ENCODE peak calls at places on chromosomes 7 and 10, in six cellular contexts. N is nucleus accumbens, I is fibroblast of mammary gland, B is T1000, J is T-helper 1 cell, X is iPS-NIHi11. P is an unnamed sample.

GRCh38 chr10:132576671-132577349 is 39.2 kb downstream of the INPP5A start:
- DNase-seq in J (no peak), I (no peak), B (no peak), X (no peak), N (no peak), P (no peak)

GRCh38 chr7:127337581-127337980 is 54.9 kb downstream of the ZNF800 start:
- DNase-seq in N (no peak), X (no peak), J (no peak), I (no peak), B (no peak), P (peak)

GRCh38 chr7:3733541-3734140 is 432.6 kb downstream of the SDK1 start:
- DNase-seq in X (no peak), I (no peak), J (no peak), B (no peak), N (no peak), P (no peak)

GRCh38 chr7:134936893-134937520 is 49.3 kb upstream of the AGBL3 start:
- DNase-seq in B (no peak), X (peak), N (no peak), J (no peak), I (peak), P (no peak)

GRCh38 chr7:101691822-101692384 is 62.8 kb upstream of the MYL10 start:
- DNase-seq in I (no peak), J (no peak), N (no peak), B (no peak), X (no peak), P (no peak)

GRCh38 chr10:26810435-26811026 is 50.2 kb downstream of the ABI1 start:
- DNase-seq in I (peak), J (no peak), N (no peak), X (no peak), B (no peak), P (no peak)

GRCh38 chr7:6250364-6250833 is 22.0 kb downstream of the CYTH3 start:
- DNase-seq in B (no peak), J (no peak), I (peak), X (no peak), N (no peak), P (no peak)

GRCh38 chr7:71613316-71613715 is 481.4 kb downstream of the GALNT17 start:
- DNase-seq in B (no peak), I (peak), X (no peak), J (no peak), N (no peak), P (no peak)

GRCh38 chr10:30935078-30935477 is 96.6 kb downstream of the ZNF438 start:
- DNase-seq in N (no peak), X (no peak), J (no peak), I (no peak), B (no peak), P (no peak)

GRCh38 chr7:99615989-99616358 is 772 bp upstream of the ZSCAN25 start:
- DNase-seq in J (no peak), X (no peak), B (no peak), I (no peak), N (no peak), P (no peak)

GRCh38 chr10:93461807-93462178 is 20.3 kb downstream of the MYOF start:
- DNase-seq in B (no peak), J (no peak), I (peak), N (no peak), X (no peak), P (no peak)

GRCh38 chr10:126634915-126635314 is 35.6 kb downstream of the C10orf90 start:
- DNase-seq in X (no peak), N (no peak), I (no peak), B (peak), J (no peak), P (no peak)

GRCh38 chr10:124648131-124648475 is 96.1 kb downstream of the FAM53B start:
- DNase-seq in I (no peak), X (no peak), J (no peak), N (no peak), B (no peak), P (no peak)

GRCh38 chr10:99630991-99631390 is 10.8 kb upstream of the SLC25A28 start:
- DNase-seq in N (no peak), B (no peak), X (no peak), I (no peak), J (no peak), P (no peak)

GRCh38 chr10:99460070-99460469 is 29.6 kb upstream of the GOT1 start:
- DNase-seq in I (no peak), X (no peak), N (no peak), B (no peak), J (no peak), P (no peak)

GRCh38 chr10:124286621-124287020 is 132.1 kb downstream of the OAT start:
- DNase-seq in B (no peak), N (no peak), J (no peak), I (no peak), X (no peak), P (no peak)

GRCh38 chr10:48284002-48284546 is 9.6 kb upstream of the FRMPD2 start:
- DNase-seq in N (no peak), B (no peak), X (no peak), J (no peak), I (peak), P (no peak)

GRCh38 chr7:42614636-42615035 is 297.2 kb downstream of the C7orf25 start:
- DNase-seq in X (no peak), B (no peak), I (no peak), N (no peak), J (no peak), P (no peak)

GRCh38 chr7:44197487-44197886 is 3.3 kb upstream of the YKT6 start:
- DNase-seq in J (no peak), I (no peak), B (no peak), N (no peak), X (no peak), P (no peak)

GRCh38 chr7:70390251-70390650 is 741.7 kb upstream of the GALNT17 start:
- DNase-seq in I (peak), X (no peak), B (no peak), J (no peak), N (no peak), P (no peak)

GRCh38 chr10:80081801-80082750 is 3.6 kb downstream of the TMEM254 start:
- DNase-seq in X (no peak), J (no peak), N (no peak), I (peak), B (no peak), P (no peak)

GRCh38 chr10:80441831-80442230 is 12.3 kb upstream of the TSPAN14 start:
- DNase-seq in B (no peak), I (no peak), J (no peak), N (no peak), X (no peak), P (no peak)

GRCh38 chr7:130189281-130189782 is 15.9 kb downstream of the TMEM209 start:
- DNase-seq in B (no peak), I (peak), X (no peak), J (no peak), N (no peak), P (no peak)

GRCh38 chr7:92639213-92639896 is 49.2 kb upstream of the FAM133B start:
- DNase-seq in X (no peak), I (no peak), N (no peak), J (no peak), B (no peak), P (no peak)

GRCh38 chr10:17125316-17125715 is 4.3 kb downstream of the CUBN start:
- DNase-seq in J (no peak), I (no peak), X (no peak), N (no peak), B (no peak), P (no peak)

GRCh38 chr7:7686806-7687205 is 31.6 kb downstream of the RPA3 start:
- DNase-seq in B (no peak), I (no peak), X (no peak), J (no peak), N (no peak), P (no peak)

GRCh38 chr7:122867471-122867980 is 18.7 kb downstream of the CADPS2 start:
- DNase-seq in I (no peak), X (no peak), N (no peak), B (no peak), J (no peak), P (no peak)

GRCh38 chr7:81051811-81052413 is 133.1 kb upstream of the SEMA3C start:
- DNase-seq in X (no peak), I (no peak), B (no peak), N (no peak), J (no peak), P (no peak)

GRCh38 chr10:100014129-100014762 is 4.5 kb upstream of the DNMBP start:
- DNase-seq in N (no peak), B (no peak), J (no peak), X (no peak), I (no peak), P (no peak)

GRCh38 chr7:52639126-52639525 is 396.3 kb upstream of the POM121L12 start:
- DNase-seq in X (peak), B (peak), N (no peak), I (no peak), J (no peak), P (no peak)

GRCh38 chr7:92006046-92006445 is 65.4 kb downstream of the AKAP9 start:
- DNase-seq in N (no peak), X (no peak), B (no peak), J (no peak), I (no peak), P (no peak)

GRCh38 chr7:158362912-158363905 is 224.4 kb downstream of the PTPRN2 start:
- DNase-seq in B (no peak), N (no peak), X (no peak), J (no peak), I (no peak), P (no peak)

GRCh38 chr7:120272896-120273475 is at the start of gene KCND2:
- DNase-seq in N (peak), X (peak), J (no peak), B (no peak), I (peak), P (no peak)

GRCh38 chr7:50667789-50668226 is 102.6 kb upstream of the DDC start:
- DNase-seq in I (peak), X (no peak), N (no peak), B (no peak), J (no peak), P (peak)

GRCh38 chr7:139362302-139362701 is 2.6 kb downstream of the LUC7L2 start:
- DNase-seq in B (no peak), J (no peak), N (no peak), I (peak), X (peak), P (no peak)

GRCh38 chr7:7251742-7252141 is 69.4 kb downstream of the C1GALT1 start:
- DNase-seq in B (no peak), N (no peak), X (no peak), I (no peak), J (no peak), P (no peak)